ENCODE peak calls at places on chromosomes 16 and 17, in seven cellular contexts. K is midbrain, A is left lobe of liver, B is HTR-8/SVneo, L is SHP77, D is AG08396, R is left ventricle myocardium superior. U is an unnamed sample.

GRCh38 chr17:74132354-74132753 is 71.1 kb upstream of the RPL38 start:
- DNase-seq in A (no peak), D (no peak), R (no peak), L (no peak), B (no peak), K (no peak), U (no peak)

GRCh38 chr16:61936522-61936921 is 99.7 kb downstream of the CDH8 start:
- DNase-seq in B (no peak), D (no peak), K (peak; percentile 31), A (no peak), L (no peak), R (no peak), U (no peak)

GRCh38 chr17:58475985-58476384 is 12.2 kb downstream of the HSF5 start:
- DNase-seq in L (no peak), K (no peak), D (no peak), R (no peak), B (no peak), A (no peak), U (no peak)

GRCh38 chr16:66503030-66503429 is 46.9 kb downstream of the TK2 start:
- DNase-seq in R (peak; percentile 73), B (no peak), L (no peak), A (peak; percentile 91), K (peak; percentile 68), D (no peak), U (no peak)

GRCh38 chr17:80891096-80892018 is 100.3 kb upstream of the CHMP6 start:
- DNase-seq in A (no peak), R (peak; percentile 38), B (peak; percentile 74), K (no peak), L (no peak), D (peak; percentile 94), U (peak; percentile 95)

GRCh38 chr16:81410643-81411235 is 33.9 kb upstream of the CMIP start:
- DNase-seq in R (no peak), D (no peak), B (no peak), L (no peak), K (no peak), A (no peak), U (no peak)

GRCh38 chr16:50800074-50800473 is 58.2 kb downstream of the CYLD start:
- DNase-seq in R (no peak), D (no peak), A (no peak), L (no peak), B (no peak), K (no peak), U (no peak)

GRCh38 chr16:21720533-21720932 is 56.8 kb downstream of the OTOA start:
- DNase-seq in A (no peak), R (no peak), B (no peak), L (no peak), K (no peak), D (no peak), U (no peak)

GRCh38 chr17:80034977-80035686 is 540 bp downstream of the TBC1D16 start:
- DNase-seq in A (peak; percentile 56), B (peak; percentile 20), D (peak; percentile 58), L (no peak), K (no peak), R (peak; percentile 56), U (peak; percentile 44)

GRCh38 chr17:42673885-42674754 is 2.7 kb downstream of the PLEKHH3 start:
- DNase-seq in D (peak; percentile 84), A (no peak), B (peak; percentile 59), L (no peak), K (no peak), R (peak; percentile 81), U (peak; percentile 65)

GRCh38 chr16:54282202-54282922 is 4.2 kb downstream of the IRX3 start:
- DNase-seq in D (peak; percentile 77), A (peak; percentile 61), R (peak; percentile 77), B (peak; percentile 54), L (no peak), K (peak; percentile 12), U (no peak)

GRCh38 chr17:59842901-59843652 is 49.7 kb downstream of the TUBD1 start:
- DNase-seq in L (no peak), A (peak; percentile 66), B (no peak), R (no peak), K (no peak), D (no peak), U (no peak)